ENCODE peak calls at places on chromosomes 6 and 20, in five cellular contexts. W is heart left ventricle, F is AG09319, C is mesothelial cell of epicardium, I is fibroblast of the aortic adventitia. T is an unnamed sample.

GRCh38 chr6:110755411-110755834 is 59.8 kb downstream of the CDK19 start:
- DNase-seq in C (no peak), F (no peak), I (peak), W (no peak), T (no peak)

GRCh38 chr20:29873946-29874345 is 1383.5 kb upstream of the DEFB115 start:
- DNase-seq in C (peak), W (peak), I (peak), F (no peak), T (peak)

GRCh38 chr20:59291740-59292139 is 8.7 kb upstream of the EDN3 start:
- DNase-seq in W (no peak), F (no peak), C (no peak), I (no peak), T (no peak)

GRCh38 chr6:106448000-106448426 is 87.5 kb downstream of the CRYBG1 start:
- DNase-seq in I (no peak), F (no peak), W (peak), C (no peak), T (no peak)

GRCh38 chr6:22886881-22887581 is 317.7 kb downstream of the HDGFL1 start:
- DNase-seq in W (no peak), C (no peak), F (no peak), I (peak), T (no peak)

GRCh38 chr6:41135062-41135832 is 18.9 kb downstream of the TREML1 start:
- DNase-seq in W (no peak), F (no peak), C (no peak), I (no peak), T (no peak)

GRCh38 chr6:163491901-163492300 is 77.4 kb downstream of the QKI start:
- DNase-seq in I (no peak), F (no peak), W (no peak), C (no peak), T (no peak)

GRCh38 chr6:156747715-156748114 is 29.5 kb upstream of the ARID1B start:
- DNase-seq in F (no peak), I (no peak), W (no peak), C (no peak), T (no peak)

GRCh38 chr20:16208443-16208842 is 364.8 kb downstream of the KIF16B start:
- DNase-seq in I (no peak), W (no peak), C (no peak), F (no peak), T (no peak)
- TF ChIP-seq CTCF in I (no peak), W (no peak), C (no peak), F (no peak), T (no peak)

DNA sequence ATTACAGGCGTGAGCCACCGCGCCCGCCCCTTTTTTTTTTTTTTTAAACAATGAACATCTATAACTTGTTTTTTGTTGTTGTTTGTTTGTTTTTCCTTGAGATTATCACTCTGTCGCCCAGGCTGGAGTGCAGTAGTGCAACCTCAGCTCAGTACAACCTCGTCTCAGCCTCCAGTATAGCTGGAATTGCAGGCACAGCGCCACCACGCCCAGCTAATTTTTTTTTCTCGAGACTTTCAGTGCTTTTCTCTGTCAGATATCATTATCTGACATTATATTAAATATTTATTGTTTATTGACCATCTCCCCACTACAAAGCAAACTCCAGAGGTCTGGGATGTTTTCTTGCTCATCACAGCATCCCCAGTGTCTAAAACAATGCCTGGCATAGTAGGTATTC is 2.3 kb upstream of the DLK2 start:
- DNase-seq in W (no peak), I (no peak), F (no peak), C (no peak), T (no peak)
- TF ChIP-seq CTCF in W (no peak), I (no peak), F (no peak), C (no peak), T (no peak)

DNA sequence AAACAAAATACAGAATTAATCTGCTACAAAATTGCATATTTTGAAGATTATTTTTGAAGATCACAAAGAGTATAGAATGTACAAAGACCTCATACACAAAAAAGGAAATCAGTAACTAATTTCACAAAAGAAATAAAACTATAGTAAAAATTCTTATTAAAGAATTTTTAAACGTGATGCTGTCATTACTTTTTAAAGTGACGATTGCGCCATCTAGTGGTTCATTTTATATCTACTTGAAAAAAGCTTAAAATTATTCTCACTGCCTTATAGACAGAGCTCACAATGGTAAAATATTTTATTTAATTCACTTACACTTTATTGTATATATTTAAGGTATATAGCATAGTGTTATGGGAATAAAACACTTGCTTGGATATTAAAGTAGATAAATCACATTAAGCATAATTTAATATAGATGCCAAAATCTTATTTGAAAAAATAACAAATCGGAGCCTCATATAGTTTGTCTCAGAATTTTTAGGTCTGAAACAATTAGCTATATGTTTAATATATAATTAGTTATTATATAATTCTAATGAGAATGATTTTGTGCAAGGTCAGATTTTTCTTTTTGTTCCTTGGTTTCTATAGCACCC is 128.8 kb downstream of the PHF3 start:
- DNase-seq in C (no peak), F (peak), W (no peak), I (peak), T (no peak)
- TF ChIP-seq CTCF in C (peak), F (peak), W (peak), I (peak), T (peak)

DNA sequence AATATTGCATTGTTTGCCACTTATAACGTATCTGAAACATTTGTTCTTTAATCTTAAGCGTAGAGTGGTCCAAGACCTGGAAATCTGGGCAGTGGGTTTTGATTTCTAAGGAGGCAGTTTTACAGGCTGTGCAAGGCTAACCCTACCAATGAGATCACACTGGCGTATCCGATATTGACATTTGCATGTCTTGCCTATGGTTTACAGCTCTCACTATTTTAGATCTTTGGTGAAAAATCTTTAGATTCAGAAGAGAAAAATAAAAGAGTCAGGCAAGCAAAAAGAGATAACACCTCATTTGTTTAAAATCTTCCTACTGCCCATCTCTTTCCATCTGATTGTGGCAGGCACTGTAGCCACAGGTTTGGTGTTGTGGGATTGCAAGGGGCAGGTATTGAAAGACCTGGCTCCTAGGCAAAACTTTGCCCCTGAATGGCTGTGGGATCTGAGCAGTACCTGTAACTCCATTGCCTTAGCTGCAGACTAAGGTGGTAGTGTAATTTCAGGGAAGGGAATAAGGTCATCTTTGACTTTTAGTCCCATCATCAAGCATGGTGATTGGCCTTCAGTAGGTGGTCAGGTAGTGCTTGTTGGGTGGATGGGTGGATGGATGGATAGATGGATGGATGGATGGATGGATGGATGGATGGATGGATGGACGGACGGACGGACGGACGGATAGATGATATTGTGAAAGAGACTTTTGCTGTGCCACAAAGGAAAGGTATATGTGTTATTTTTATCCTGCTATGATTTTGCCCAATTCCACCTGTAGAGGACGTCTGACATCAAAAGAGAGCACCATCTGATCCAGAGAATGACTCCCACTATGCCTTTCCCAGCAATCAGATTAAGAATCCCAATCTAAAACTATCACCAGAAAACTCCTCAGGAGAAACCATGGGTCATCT is 1.9 kb downstream of the TNFAIP3 start:
- DNase-seq in C (no peak), I (no peak), W (no peak), F (no peak), T (no peak)
- TF ChIP-seq CTCF in C (no peak), I (peak), W (no peak), F (no peak), T (no peak)

GRCh38 chr20:44461803-44462174 is 13.9 kb upstream of the TTPAL start:
- DNase-seq in W (no peak), I (no peak), F (no peak), C (no peak), T (no peak)

GRCh38 chr20:44460795-44461141 is 14.9 kb upstream of the TTPAL start:
- DNase-seq in W (no peak), C (no peak), I (peak), F (peak), T (no peak)

GRCh38 chr20:44464514-44464913 is 11.2 kb upstream of the TTPAL start:
- DNase-seq in C (no peak), I (no peak), F (no peak), W (no peak), T (no peak)

GRCh38 chr20:44463466-44463865 is 12.2 kb upstream of the TTPAL start:
- DNase-seq in C (no peak), I (no peak), F (no peak), W (no peak), T (no peak)

DNA sequence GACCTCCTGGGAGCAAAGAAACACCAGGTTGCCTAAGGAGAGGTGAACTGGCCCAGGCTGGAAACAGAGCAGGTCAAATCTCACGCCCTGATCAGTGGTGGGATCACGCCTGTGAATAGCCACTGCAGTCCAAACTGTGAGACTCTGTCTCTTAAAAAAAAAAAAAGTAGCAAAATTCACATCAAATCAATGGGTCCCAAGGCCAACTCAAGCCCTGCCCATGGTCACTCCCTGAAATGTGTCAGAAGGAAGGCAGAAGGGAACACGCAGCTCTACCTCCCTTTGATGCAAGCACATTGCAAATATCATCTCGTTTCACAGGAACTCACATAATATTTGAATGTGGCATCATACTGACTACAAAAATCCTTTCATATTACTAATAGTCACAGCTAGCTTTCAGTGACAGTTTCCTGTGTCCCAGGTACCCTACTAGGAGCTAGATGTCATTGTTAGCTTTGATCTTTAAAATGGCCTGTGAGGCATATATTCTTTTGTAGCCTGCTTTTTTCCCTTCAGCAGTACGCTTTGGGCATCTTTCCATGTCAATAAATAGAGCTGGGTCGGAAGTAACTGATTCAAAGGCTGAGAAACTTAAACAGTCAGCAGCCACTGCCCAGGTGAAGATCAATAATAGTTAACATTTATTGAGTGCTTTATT is 14.4 kb upstream of the TTPAL start:
- DNase-seq in I (no peak), W (no peak), F (no peak), C (no peak), T (no peak)
- TF ChIP-seq CTCF in I (no peak), W (no peak), F (no peak), C (no peak), T (no peak)

GRCh38 chr6:43174263-43175112 is 3.4 kb downstream of the SRF start:
- DNase-seq in W (peak), F (peak), C (peak), I (peak), T (peak)
- TF ChIP-seq CTCF in W (peak), F (no peak), C (no peak), I (peak), T (peak)